ENCODE peak calls at places on chromosomes 2 and 18, in six cellular contexts. X is uterus; J is AG20443; Q is ACHN; O is EH; H is CD8-positive, alpha-beta T cell. S is an unnamed sample.

GRCh38 chr18:47054369-47054768 is 18.9 kb upstream of the ELOA2 start:
- DNase-seq in X (no peak), J (no peak), Q (no peak), O (no peak), H (no peak), S (no peak)

GRCh38 chr18:2536493-2536892 is 34.8 kb downstream of the METTL4 start:
- DNase-seq in X (no peak), J (peak; percentile 34), Q (no peak), O (peak; percentile 98), H (no peak), S (no peak)

GRCh38 chr2:30802611-30803010 is 4.6 kb downstream of the CAPN13 start:
- DNase-seq in X (no peak), J (no peak), Q (no peak), O (no peak), H (no peak), S (no peak)

GRCh38 chr18:44526705-44527415 is 153.8 kb upstream of the SETBP1 start:
- DNase-seq in X (no peak), J (no peak), Q (no peak), O (no peak), H (no peak), S (no peak)

GRCh38 chr18:363327-364115 is 95.7 kb upstream of the THOC1 start:
- DNase-seq in X (no peak), J (no peak), Q (no peak), O (peak; percentile 88), H (no peak), S (no peak)

GRCh38 chr18:79472176-79472575 is 76.4 kb downstream of the NFATC1 start:
- DNase-seq in X (no peak), J (no peak), Q (no peak), O (no peak), H (no peak), S (no peak)

GRCh38 chr2:104844813-104845551 is 8.9 kb upstream of the POU3F3 start:
- DNase-seq in X (no peak), J (no peak), Q (peak; percentile 60), O (no peak), H (no peak), S (no peak)

GRCh38 chr2:16030206-16031054 is 90.1 kb downstream of the MYCN start:
- DNase-seq in X (no peak), J (no peak), Q (no peak), O (no peak), H (no peak), S (no peak)